ENCODE peak calls at places on chromosome 5, in eight cellular contexts. N is AG08395; U is stimulated activated CD4-positive, alpha-beta T cell treated with anti-CD3 and anti-CD28 coated beads, Interleukin-2, amount 100 ng/mL, for 48 hours; O is NCI-H510A treated with DMSO at 0.1 percent for 48 hours; C is NCI-H1048; X is activated T-helper 2 cell treated with anti-CD3 and anti-CD28 coated beads, Interferon-gamma antibody, Interleukin-2, Interleukin-4, amounts not matched to agents 10 μg/mL and 5 μg/mL and 100 μg/mL, durations not matched to agents 14 hours and 24 hours and 36 hours; W is HT-29; T is PC-3. L is an unnamed sample.
A peak's percentile ranks its signal among the peaks of the same experiment; 100 is the strongest.

GRCh38 chr5:18745591-18745987 is 1111.3 kb downstream of the TAF11L14 start:
- DNase-seq in U (no peak), X (no peak), O (no peak), T (peak; percentile 32), C (no peak), N (no peak), W (no peak), L (no peak)

GRCh38 chr5:9572246-9572645 is 26.4 kb upstream of the SEMA5A start:
- DNase-seq in U (no peak), X (no peak), W (no peak), T (no peak), C (no peak), O (no peak), N (no peak), L (no peak)

GRCh38 chr5:1728846-1729245 is 70.8 kb downstream of the MRPL36 start:
- DNase-seq in C (no peak), T (no peak), U (no peak), O (no peak), N (no peak), W (no peak), X (peak; percentile 6), L (no peak)

GRCh38 chr5:10118150-10118549 is 131.5 kb downstream of the ATPSCKMT start:
- DNase-seq in C (no peak), W (no peak), O (no peak), N (peak; percentile 20), T (peak; percentile 81), U (no peak), X (no peak), L (no peak)

GRCh38 chr5:93359296-93359957 is 221.6 kb downstream of the NR2F1-AS1 start:
- DNase-seq in C (no peak), X (no peak), O (no peak), W (peak; percentile 93), T (peak; percentile 98), U (no peak), N (peak; percentile 13), L (no peak)

GRCh38 chr5:10489810-10490426 is 48.2 kb downstream of the ROPN1L start:
- DNase-seq in O (no peak), W (no peak), T (peak; percentile 26), U (no peak), C (no peak), N (no peak), X (no peak), L (no peak)

GRCh38 chr5:59064256-59064655 is 481.4 kb downstream of the RAB3C start:
- DNase-seq in U (no peak), W (no peak), N (no peak), C (no peak), O (no peak), X (no peak), T (no peak), L (no peak)

GRCh38 chr5:161432798-161433197 is 113.7 kb downstream of the GABRB2 start:
- DNase-seq in X (no peak), O (no peak), W (no peak), U (no peak), C (no peak), N (no peak), T (no peak), L (no peak)

GRCh38 chr5:147689436-147689835 is 93.1 kb downstream of the JAKMIP2 start:
- DNase-seq in T (no peak), W (no peak), N (no peak), O (no peak), U (no peak), C (no peak), X (no peak), L (no peak)

GRCh38 chr5:139138790-139139189 is 59.4 kb downstream of the SIL1 start:
- DNase-seq in N (peak; percentile 61), C (no peak), W (no peak), O (peak; percentile 68), X (no peak), U (no peak), T (peak; percentile 69), L (no peak)

L was measured in erythroblast.